ENCODE peak calls at places on chromosomes 3 and 15, in four cellular contexts. O is IMR-90, G is H9, L is H1. A is an unnamed sample.

GRCh38 chr3:188863999-188864406 is 307.8 kb upstream of the TPRG1 start:
- DNase-seq in O (peak), G (no peak), L (no peak), A (no peak)

GRCh38 chr15:51199541-51199940 is 104.8 kb upstream of the TNFAIP8L3 start:
- DNase-seq in O (no peak), G (no peak), L (no peak), A (no peak)

GRCh38 chr3:171817074-171817748 is 6.9 kb upstream of the PLD1 start:
- DNase-seq in O (peak), G (no peak), L (no peak), A (no peak)

GRCh38 chr15:70853855-70854668 is at the start of gene LARP6:
- DNase-seq in O (peak), G (peak), L (no peak), A (peak)

GRCh38 chr3:170614214-170614966 is 28.5 kb upstream of the SLC7A14 start:
- DNase-seq in O (peak), G (no peak), L (no peak), A (peak)

GRCh38 chr3:151593923-151594322 is 133.1 kb upstream of the IGSF10 start:
- DNase-seq in O (no peak), G (no peak), L (no peak), A (no peak)

GRCh38 chr3:21435871-21436270 is 315.1 kb downstream of the ZNF385D start:
- DNase-seq in O (peak), G (no peak), L (no peak), A (no peak)

GRCh38 chr3:149386299-149386606 is 8.8 kb upstream of the TM4SF1 start:
- DNase-seq in O (no peak), G (no peak), L (no peak), A (no peak)

GRCh38 chr15:55799287-55800212 is 56.6 kb upstream of the PRTG start:
- DNase-seq in O (peak), G (peak), L (no peak), A (peak)

GRCh38 chr15:78985859-78986470 is 41.1 kb upstream of the CTSH start:
- DNase-seq in O (no peak), G (no peak), L (no peak), A (no peak)

GRCh38 chr3:79339846-79340245 is 428.0 kb downstream of the ROBO1 start:
- DNase-seq in O (no peak), G (no peak), L (no peak), A (no peak)

GRCh38 chr3:134002326-134002725 is 27.4 kb downstream of the SLCO2A1 start:
- DNase-seq in O (peak), G (no peak), L (no peak), A (no peak)

GRCh38 chr15:85646538-85647091 is 148.1 kb downstream of the KLHL25 start:
- DNase-seq in O (peak), G (no peak), L (no peak), A (peak)

GRCh38 chr15:24878153-24878552 is 76.6 kb upstream of the SNRPN start:
- DNase-seq in O (peak), G (no peak), L (no peak), A (no peak)

GRCh38 chr15:81536296-81536695 is 162.3 kb upstream of the TMC3 start:
- DNase-seq in O (no peak), G (no peak), L (no peak), A (no peak)

GRCh38 chr3:82641701-82642100 is 880.3 kb upstream of the GBE1 start:
- DNase-seq in O (no peak), G (no peak), L (no peak), A (no peak)

GRCh38 chr3:184249412-184250166 is at the start of gene EEF1AKMT4:
- DNase-seq in O (peak), G (peak), L (peak), A (peak)
- H4K8ac ChIP-seq in O (peak), G (peak), L (peak), A (peak)

GRCh38 chr15:67196672-67197363 is 57.6 kb downstream of the AAGAB start:
- DNase-seq in O (peak), G (no peak), L (no peak), A (no peak)
- H4K5ac ChIP-seq in O (peak), G (no peak), L (no peak), A (no peak)

DNA sequence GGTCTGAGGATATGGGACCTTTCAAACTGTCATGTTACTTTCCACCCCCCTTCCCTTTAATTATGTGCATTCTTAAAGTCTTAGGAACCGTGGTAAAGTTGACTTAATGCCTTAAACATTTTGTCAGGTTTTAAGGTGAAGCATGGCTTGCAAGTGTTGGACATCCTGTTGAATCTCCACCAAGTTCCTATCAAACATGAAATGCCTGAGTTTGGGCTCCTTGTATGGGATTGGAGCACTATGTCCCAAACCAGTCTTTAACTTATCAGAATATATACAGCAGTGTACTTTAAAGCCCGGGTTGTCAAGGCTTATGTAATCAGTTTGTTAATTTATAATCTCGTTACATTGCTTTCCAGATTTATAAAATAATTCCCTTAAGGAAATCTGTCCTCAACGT is 1.2 kb downstream of the SNRK start:
- DNase-seq in O (peak), G (no peak), L (no peak), A (peak)
- H4K8ac ChIP-seq in O (peak), G (no peak), L (no peak), A (no peak)

GRCh38 chr15:100802421-100803157 is 77.0 kb upstream of the ALDH1A3 start:
- DNase-seq in O (no peak), G (no peak), L (no peak), A (no peak)
- H4K5ac ChIP-seq in O (no peak), G (no peak), L (no peak), A (no peak)

DNA sequence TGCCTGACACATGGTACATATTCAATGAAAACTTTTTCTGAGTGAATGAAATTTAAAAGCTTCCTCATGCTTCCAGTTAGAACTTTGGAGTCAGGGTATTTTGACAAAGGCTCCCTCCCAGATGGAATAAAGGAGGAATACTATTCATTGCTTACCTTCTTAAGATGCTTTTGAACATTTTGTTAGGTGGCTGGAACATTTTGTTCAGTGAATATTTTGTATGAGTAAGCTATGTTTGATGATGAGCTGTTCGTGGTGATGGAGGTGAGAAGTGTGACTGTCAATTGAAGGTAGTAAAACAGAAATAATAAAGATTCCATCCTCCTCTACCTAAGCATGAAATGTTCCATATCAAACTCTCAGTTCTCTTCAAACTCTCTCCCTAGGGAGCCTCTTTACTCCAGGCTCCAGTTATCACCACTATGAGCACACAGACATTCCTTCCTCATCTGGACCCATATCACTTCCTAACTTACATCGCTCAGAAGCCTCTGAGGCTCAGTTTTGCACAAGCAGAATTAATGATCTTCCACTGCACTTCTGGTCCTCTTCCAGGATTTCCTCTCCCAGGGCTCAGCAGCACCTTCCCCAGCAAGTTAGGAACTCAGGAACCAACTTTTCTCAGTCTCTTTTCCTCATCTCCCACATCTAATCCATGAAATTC is 2.5 kb upstream of the AQP9 start:
- DNase-seq in O (no peak), G (no peak), L (no peak), A (no peak)
- H4K8ac ChIP-seq in O (no peak), G (no peak), L (no peak), A (no peak)